ENCODE peak calls at places on chromosome 10, in five cellular contexts. V is heart right ventricle, D is gastrocnemius medialis, L is AG04450, I is ovary. J is an unnamed sample. For H3K9me3, the result is how much of the 10 kb centered on the place peaks cover.

GRCh38 chr10:97196213-97197029 is 10.7 kb upstream of the SLIT1 start:
- DNase-seq in V (peak), D (no peak), L (peak), I (peak), J (peak)

GRCh38 chr10:101974091-101974799 is 81.7 kb downstream of the ARMH3 start:
- DNase-seq in V (peak), D (no peak), L (no peak), I (no peak), J (no peak)

GRCh38 chr10:82922755-82923154 is 1047.8 kb downstream of the NRG3 start:
- DNase-seq in V (no peak), D (no peak), L (no peak), I (no peak), J (no peak)

GRCh38 chr10:103226011-103226410 is 19.7 kb upstream of the RPEL1 start:
- DNase-seq in V (no peak), D (no peak), L (no peak), I (no peak), J (no peak)

GRCh38 chr10:435397-435796 is 254.1 kb downstream of the DIP2C start:
- DNase-seq in V (no peak), D (no peak), L (no peak), I (no peak), J (no peak)

GRCh38 chr10:52221937-52222336 is 92.1 kb upstream of the DKK1 start:
- DNase-seq in V (no peak), D (no peak), L (no peak), I (no peak), J (no peak)

GRCh38 chr10:31526681-31527080 is 207.7 kb downstream of the ZEB1 start:
- DNase-seq in V (no peak), D (no peak), L (no peak), I (no peak), J (no peak)

GRCh38 chr10:71569775-71570588 is 149.6 kb downstream of the C10orf105 start:
- DNase-seq in V (peak), D (peak), L (no peak), I (peak), J (peak)

GRCh38 chr10:101085846-101086245 is 24.1 kb downstream of the KAZALD1 start:
- DNase-seq in V (no peak), D (no peak), L (no peak), I (no peak), J (no peak)

GRCh38 chr10:30510184-30510931 is 76.4 kb downstream of the MAP3K8 start:
- DNase-seq in V (no peak), D (peak), L (no peak), I (no peak), J (no peak)

GRCh38 chr10:89369142-89370105 is 8.4 kb upstream of the IFIT1B start:
- DNase-seq in V (no peak), D (no peak), L (no peak), I (no peak), J (no peak)

GRCh38 chr10:103353281-103353680 is 2.3 kb upstream of the PCGF6 start:
- DNase-seq in V (no peak), D (no peak), L (no peak), I (no peak), J (no peak)

GRCh38 chr10:21811245-21811585 is 192.3 kb downstream of the DNAJC1 start:
- DNase-seq in V (no peak), D (no peak), L (no peak), I (no peak), J (no peak)

GRCh38 chr10:105023706-105024105 is 382.6 kb downstream of the SORCS3 start:
- DNase-seq in V (no peak), D (no peak), L (no peak), I (no peak), J (no peak)

GRCh38 chr10:92238586-92239098 is 52.2 kb downstream of the CPEB3 start:
- DNase-seq in V (no peak), D (peak), L (no peak), I (peak), J (no peak)

GRCh38 chr10:43297534-43297933 is 30.7 kb upstream of the RASGEF1A start:
- DNase-seq in V (no peak), D (no peak), L (no peak), I (no peak), J (no peak)

GRCh38 chr10:21527634-21528451 is 2.4 kb upstream of the SKIDA1 start:
- DNase-seq in V (no peak), D (no peak), L (no peak), I (no peak), J (no peak)

GRCh38 chr10:3665316-3665908 is 119.6 kb downstream of the KLF6 start:
- DNase-seq in V (no peak), D (no peak), L (no peak), I (no peak), J (no peak)

GRCh38 chr10:1369197-1369596 is 313.0 kb downstream of the WDR37 start:
- DNase-seq in V (no peak), D (no peak), L (no peak), I (no peak), J (no peak)

GRCh38 chr10:92727141-92727540 is 37.4 kb downstream of the HHEX start:
- DNase-seq in V (no peak), D (no peak), L (no peak), I (no peak), J (no peak)

GRCh38 chr10:84075226-84076046 is 63.9 kb upstream of the GHITM start:
- DNase-seq in V (no peak), D (no peak), L (no peak), I (no peak), J (no peak)

GRCh38 chr10:110681023-110681681 is 37.0 kb downstream of the RBM20 start:
- DNase-seq in V (peak), D (peak), L (no peak), I (no peak), J (no peak)

GRCh38 chr10:31390804-31391203 is 71.8 kb downstream of the ZEB1 start:
- DNase-seq in V (no peak), D (no peak), L (no peak), I (no peak), J (no peak)

GRCh38 chr10:116554628-116555027 is 8.9 kb downstream of the PNLIP start:
- DNase-seq in V (no peak), D (no peak), L (no peak), I (no peak), J (no peak)

GRCh38 chr10:44935961-44936285 is 23.7 kb upstream of the RASSF4 start:
- DNase-seq in V (no peak), D (no peak), L (no peak), I (no peak), J (no peak)

GRCh38 chr10:112519129-112519761 is 72.2 kb downstream of the VTI1A start:
- DNase-seq in V (no peak), D (no peak), L (no peak), I (no peak), J (no peak)

GRCh38 chr10:5466451-5466996 is 32.8 kb downstream of the CALML5 start:
- DNase-seq in V (no peak), D (no peak), L (peak), I (peak), J (no peak)

GRCh38 chr10:83991986-83992753 is 147.1 kb upstream of the GHITM start:
- DNase-seq in V (no peak), D (no peak), L (no peak), I (no peak), J (no peak)

GRCh38 chr10:119268871-119269506 is 61.6 kb downstream of the GRK5 start:
- DNase-seq in V (no peak), D (no peak), L (no peak), I (peak), J (peak)

GRCh38 chr10:20771053-20771452 is 126.1 kb downstream of the NEBL start:
- DNase-seq in V (no peak), D (no peak), L (no peak), I (no peak), J (no peak)

GRCh38 chr10:91579351-91579985 is 53.4 kb downstream of the PPP1R3C start:
- DNase-seq in V (no peak), D (no peak), L (no peak), I (no peak), J (no peak)

GRCh38 chr10:3835770-3836169 is 50.8 kb upstream of the KLF6 start:
- DNase-seq in V (peak), D (no peak), L (no peak), I (no peak), J (no peak)

GRCh38 chr10:110074298-110074697 is 66.5 kb downstream of the ADD3 start:
- DNase-seq in V (no peak), D (no peak), L (no peak), I (no peak), J (no peak)

GRCh38 chr10:102633282-102633681 is 11.0 kb upstream of the TRIM8 start:
- DNase-seq in V (no peak), D (no peak), L (no peak), I (peak), J (no peak)

GRCh38 chr10:100509241-100509640 is 10.4 kb downstream of the SEC31B start:
- DNase-seq in V (no peak), D (no peak), L (no peak), I (no peak), J (peak)

GRCh38 chr10:89347706-89348457 is 20.1 kb downstream of the IFIT3 start:
- DNase-seq in V (peak), D (no peak), L (no peak), I (no peak), J (no peak)

GRCh38 chr10:43376828-43377227 is 5.4 kb downstream of the FXYD4 start:
- DNase-seq in V (no peak), D (no peak), L (no peak), I (peak), J (no peak)

GRCh38 chr10:104197364-104197763 is 34.8 kb downstream of the CFAP43 start:
- DNase-seq in V (no peak), D (no peak), L (no peak), I (no peak), J (no peak)

GRCh38 chr10:84294766-84295447 is 33.5 kb upstream of the CCSER2 start:
- DNase-seq in V (no peak), D (no peak), L (no peak), I (no peak), J (no peak)

GRCh38 chr10:33542747-33543505 is 208.5 kb upstream of the NRP1 start:
- DNase-seq in V (no peak), D (no peak), L (no peak), I (no peak), J (no peak)
- TF ChIP-seq CTCF in V (no peak), D (no peak), L (no peak), I (no peak), J (no peak)

GRCh38 chr10:131230166-131230565 is 81.4 kb downstream of the TCERG1L start:
- DNase-seq in V (no peak), D (no peak), L (no peak), I (no peak), J (no peak)

GRCh38 chr10:131223422-131223821 is 88.1 kb downstream of the TCERG1L start:
- DNase-seq in V (no peak), D (no peak), L (no peak), I (no peak), J (no peak)

GRCh38 chr10:131230641-131231322 is 80.7 kb downstream of the TCERG1L start:
- DNase-seq in V (no peak), D (no peak), L (no peak), I (no peak), J (no peak)

GRCh38 chr10:131224106-131224505 is 87.4 kb downstream of the TCERG1L start:
- DNase-seq in V (no peak), D (no peak), L (no peak), I (no peak), J (no peak)

DNA sequence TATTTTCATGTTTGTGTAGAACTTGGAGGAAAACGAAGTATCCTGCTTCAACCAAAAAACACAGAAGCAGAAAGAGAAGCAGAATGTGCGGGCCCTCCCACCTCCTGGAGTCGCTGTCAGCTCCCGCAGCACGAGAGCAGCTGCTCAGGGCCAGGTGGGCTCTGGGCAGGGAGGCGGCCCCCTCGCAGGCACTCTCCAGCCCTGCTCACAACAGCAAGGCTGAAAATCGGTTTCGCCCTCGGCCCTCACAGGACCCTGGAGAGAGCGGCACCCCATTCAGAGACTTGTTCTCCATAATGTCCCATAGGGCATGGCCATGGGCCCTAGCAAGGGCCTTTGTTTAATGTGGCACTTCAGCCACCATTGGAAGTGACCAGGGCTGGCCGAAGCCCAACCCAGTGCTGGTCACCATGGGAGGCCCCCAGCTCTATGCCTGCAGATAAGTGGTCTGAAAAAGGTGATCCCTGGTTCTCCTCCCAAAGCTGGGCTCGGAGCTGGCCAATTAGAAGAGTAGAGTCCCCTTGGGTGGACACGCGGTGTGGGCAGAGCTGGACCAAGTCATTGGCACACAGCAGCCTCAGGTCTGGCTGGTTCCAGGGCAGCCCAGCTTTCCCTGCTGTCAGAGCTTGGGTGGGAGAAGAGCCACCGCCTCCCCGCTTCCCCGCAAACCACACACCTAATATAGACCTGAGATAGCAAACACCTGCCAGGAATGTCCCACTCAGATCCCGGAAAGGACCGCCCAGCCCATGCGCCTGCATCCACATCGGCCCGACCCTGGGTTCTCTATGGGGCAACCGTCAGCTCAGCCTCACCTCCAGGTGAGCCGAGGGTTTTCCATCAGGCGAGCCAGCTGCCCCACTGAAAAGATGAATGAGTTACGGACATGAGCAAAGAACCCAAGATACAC is 84.4 kb downstream of the TCERG1L start:
- DNase-seq in V (no peak), D (no peak), L (no peak), I (no peak), J (no peak)
- H3K9me3 ChIP-seq in V (under half), D (under half), L (half or more), I (under half), J (under half)

GRCh38 chr10:14772399-14772798 is 2.3 kb downstream of the FAM107B start:
- DNase-seq in V (no peak), D (no peak), L (no peak), I (no peak), J (no peak)

GRCh38 chr10:14774797-14775196 is at the start of gene FAM107B:
- DNase-seq in V (no peak), D (no peak), L (no peak), I (no peak), J (no peak)

GRCh38 chr10:14774214-14774580 is 500 bp downstream of the FAM107B start:
- DNase-seq in V (no peak), D (no peak), L (no peak), I (no peak), J (no peak)

GRCh38 chr10:14775656-14776055 is 959 bp upstream of the FAM107B start:
- DNase-seq in V (no peak), D (no peak), L (no peak), I (no peak), J (no peak)

DNA sequence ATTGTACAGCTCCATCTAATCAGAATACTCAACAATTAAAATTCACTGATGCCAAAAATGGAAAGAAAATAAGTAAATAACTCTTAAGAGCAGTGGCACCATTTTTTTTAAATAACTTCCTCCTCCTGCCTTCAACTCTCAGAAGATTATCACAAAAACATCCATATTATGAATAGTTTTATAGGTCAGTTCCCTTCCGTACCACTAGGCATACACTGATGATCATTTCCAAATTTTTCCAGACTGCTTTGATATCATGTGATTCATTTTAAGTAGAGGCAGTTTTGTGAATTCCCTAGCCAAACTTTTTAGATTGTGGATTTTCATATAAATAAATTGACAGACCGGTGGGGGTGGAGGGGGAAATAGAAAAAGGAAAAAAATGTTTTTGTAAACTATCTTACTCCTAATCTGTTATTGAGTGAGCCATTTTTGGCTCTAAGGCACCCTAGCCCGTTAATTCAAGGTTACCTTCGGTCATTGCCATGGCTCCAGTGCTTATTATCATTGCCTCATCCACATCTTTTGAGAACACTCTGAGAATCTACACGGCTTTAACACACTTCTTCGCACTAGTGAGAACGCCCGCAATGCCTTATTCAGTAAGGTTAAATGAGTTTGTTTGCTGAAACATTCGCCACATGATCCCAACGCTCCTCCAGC is 1.0 kb downstream of the FAM107B start:
- DNase-seq in V (no peak), D (no peak), L (no peak), I (no peak), J (no peak)
- TF ChIP-seq CTCF in V (no peak), D (no peak), L (peak), I (no peak), J (no peak)

GRCh38 chr10:87803831-87804230 is 14.2 kb downstream of the ATAD1 start:
- DNase-seq in V (no peak), D (no peak), L (no peak), I (no peak), J (no peak)
- H3K9me3 ChIP-seq in V (under half), D (under half), L (under half), I (under half), J (under half)

GRCh38 chr10:124647421-124648130 is 96.6 kb downstream of the FAM53B start:
- DNase-seq in V (peak), D (peak), L (no peak), I (no peak), J (peak)
- TF ChIP-seq CTCF in V (peak), D (no peak), L (peak), I (no peak), J (peak)

DNA sequence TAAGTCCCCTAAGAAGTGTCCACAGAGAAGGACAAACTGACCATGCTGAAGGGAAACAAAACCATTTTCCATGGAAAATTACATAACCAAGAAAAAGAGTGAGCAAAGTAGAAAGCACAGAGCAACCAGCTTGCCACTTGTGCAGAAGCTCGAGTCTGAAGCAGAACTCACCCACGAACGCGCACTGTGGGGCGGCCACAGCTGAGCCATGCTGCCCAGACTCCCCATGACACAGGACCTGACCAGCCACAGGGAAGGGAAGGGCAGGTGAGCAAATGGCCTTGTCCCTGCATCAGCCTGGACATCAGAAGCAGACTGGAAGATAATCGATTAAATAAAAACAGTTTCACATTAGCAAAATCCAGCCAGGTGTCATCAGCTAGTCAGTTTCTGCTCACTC is 95.7 kb downstream of the TCERG1L start:
- DNase-seq in V (no peak), D (no peak), L (no peak), I (peak), J (no peak)
- H3K9me3 ChIP-seq in V (under half), D (under half), L (half or more), I (under half), J (under half)

GRCh38 chr10:7084255-7085005 is 326.4 kb downstream of the SFMBT2 start:
- DNase-seq in V (no peak), D (no peak), L (no peak), I (no peak), J (no peak)

GRCh38 chr10:7085147-7085912 is 325.5 kb downstream of the SFMBT2 start:
- DNase-seq in V (no peak), D (no peak), L (no peak), I (no peak), J (no peak)

GRCh38 chr10:7082967-7083366 is 327.9 kb downstream of the SFMBT2 start:
- DNase-seq in V (no peak), D (no peak), L (no peak), I (no peak), J (no peak)

GRCh38 chr10:7090529-7090928 is 320.3 kb downstream of the SFMBT2 start:
- DNase-seq in V (no peak), D (no peak), L (no peak), I (no peak), J (no peak)

GRCh38 chr10:7085913-7086589 is 324.8 kb downstream of the SFMBT2 start:
- DNase-seq in V (peak), D (no peak), L (no peak), I (no peak), J (no peak)
- TF ChIP-seq CTCF in V (no peak), D (no peak), L (peak), I (no peak), J (no peak)

GRCh38 chr10:107152087-107152486 is 12.4 kb downstream of the SORCS1 start:
- DNase-seq in V (no peak), D (no peak), L (no peak), I (no peak), J (no peak)
- H3K9me3 ChIP-seq in V (under half), D (under half), L (under half), I (under half), J (under half)

GRCh38 chr10:121185816-121186215 is 334.7 kb downstream of the WDR11 start:
- DNase-seq in V (no peak), D (no peak), L (no peak), I (no peak), J (no peak)

GRCh38 chr10:121187375-121187774 is 336.2 kb downstream of the WDR11 start:
- DNase-seq in V (no peak), D (no peak), L (no peak), I (no peak), J (no peak)

GRCh38 chr10:121188005-121188404 is 336.8 kb downstream of the WDR11 start:
- DNase-seq in V (no peak), D (peak), L (no peak), I (no peak), J (no peak)

GRCh38 chr10:121194696-121195523 is 343.7 kb downstream of the WDR11 start:
- DNase-seq in V (no peak), D (no peak), L (no peak), I (no peak), J (no peak)

GRCh38 chr10:121189092-121189491 is 337.9 kb downstream of the WDR11 start:
- DNase-seq in V (no peak), D (no peak), L (no peak), I (no peak), J (no peak)
- TF ChIP-seq CTCF in V (no peak), D (no peak), L (no peak), I (no peak), J (no peak)

J was measured in CD4-positive, alpha-beta T cell.